ENCODE peak calls at places on chromosome 22, in five cellular contexts. R, W, D, C and H are unnamed samples.

GRCh38 chr22:36546092-36546804 is 17.3 kb upstream of the EIF3D start:
- DNase-seq in R (peak), W (no peak), D (no peak), C (no peak), H (peak)

GRCh38 chr22:29975494-29975893 is 92.5 kb downstream of the MTMR3 start:
- DNase-seq in R (no peak), W (no peak), D (no peak), C (no peak), H (no peak)

GRCh38 chr22:22684605-22685561 is 40.5 kb downstream of the GGTLC2 start:
- DNase-seq in R (no peak), W (no peak), D (no peak), C (no peak), H (peak)

GRCh38 chr22:24133187-24133965 is 47.9 kb upstream of the SUSD2 start:
- DNase-seq in R (no peak), W (no peak), D (no peak), C (no peak), H (peak)

GRCh38 chr22:37049224-37049623 is 2.3 kb upstream of the KCTD17 start:
- DNase-seq in R (no peak), W (no peak), D (no peak), C (no peak), H (no peak)

GRCh38 chr22:49033616-49034015 is 794.1 kb downstream of the BRD1 start:
- DNase-seq in R (peak), W (no peak), D (no peak), C (no peak), H (no peak)

GRCh38 chr22:19352217-19352616 is 60.7 kb upstream of the CLTCL1 start:
- DNase-seq in R (no peak), W (no peak), D (no peak), C (no peak), H (no peak)

GRCh38 chr22:19473578-19473977 is 5.4 kb downstream of the UFD1 start:
- DNase-seq in R (peak), W (no peak), D (no peak), C (no peak), H (no peak)

GRCh38 chr22:27697888-27698287 is 103.7 kb downstream of the MN1 start:
- DNase-seq in R (peak), W (no peak), D (no peak), C (no peak), H (no peak)

GRCh38 chr22:24973867-24974266 is 21.4 kb downstream of the KIAA1671 start:
- DNase-seq in R (no peak), W (no peak), D (no peak), C (no peak), H (no peak)

GRCh38 chr22:20111045-20111688 is 4.7 kb upstream of the RANBP1 start:
- DNase-seq in R (peak), W (no peak), D (no peak), C (no peak), H (no peak)

GRCh38 chr22:48957987-48958321 is 869.7 kb downstream of the BRD1 start:
- DNase-seq in R (no peak), W (no peak), D (no peak), C (no peak), H (peak)

GRCh38 chr22:47307326-47307725 is 544.9 kb downstream of the TBC1D22A start:
- DNase-seq in R (no peak), W (no peak), D (no peak), C (no peak), H (no peak)

GRCh38 chr22:42365942-42366660 is 66.1 kb downstream of the NFAM1 start:
- DNase-seq in R (no peak), W (no peak), D (peak), C (no peak), H (no peak)

GRCh38 chr22:25396615-25397200 is 167.8 kb upstream of the GRK3 start:
- DNase-seq in R (no peak), W (no peak), D (no peak), C (no peak), H (no peak)

GRCh38 chr22:22200569-22201184 is 43.9 kb upstream of the VPREB1 start:
- DNase-seq in R (no peak), W (no peak), D (no peak), C (no peak), H (no peak)

GRCh38 chr22:43919106-43919965 is 4.3 kb upstream of the PNPLA3 start:
- DNase-seq in R (no peak), W (no peak), D (no peak), C (no peak), H (no peak)

GRCh38 chr22:43923631-43924548 is at the start of gene PNPLA3:
- DNase-seq in R (peak), W (peak), D (peak), C (peak), H (peak)

GRCh38 chr22:43921361-43921760 is 2.2 kb upstream of the PNPLA3 start:
- DNase-seq in R (no peak), W (no peak), D (no peak), C (no peak), H (no peak)

GRCh38 chr22:43923191-43923590 is 414 bp upstream of the PNPLA3 start:
- DNase-seq in R (no peak), W (no peak), D (no peak), C (no peak), H (no peak)

GRCh38 chr22:43922123-43922522 is 1.5 kb upstream of the PNPLA3 start:
- DNase-seq in R (no peak), W (no peak), D (no peak), C (no peak), H (peak)
- TF ChIP-seq CTCF in R (no peak), W (no peak), D (no peak), C (no peak), H (peak)

GRCh38 chr22:39309364-39309861 is 10.0 kb downstream of the RPL3 start:
- DNase-seq in R (no peak), W (no peak), D (no peak), C (no peak), H (peak)
- TF ChIP-seq CTCF in R (no peak), W (no peak), D (no peak), C (no peak), H (peak)

GRCh38 chr22:39490966-39491680 is 11.0 kb upstream of the MIEF1 start:
- DNase-seq in R (no peak), W (no peak), D (no peak), C (no peak), H (no peak)

GRCh38 chr22:39487826-39488520 is 14.1 kb upstream of the MIEF1 start:
- DNase-seq in R (no peak), W (no peak), D (no peak), C (no peak), H (no peak)

GRCh38 chr22:39490135-39490798 is 11.8 kb upstream of the MIEF1 start:
- DNase-seq in R (peak), W (peak), D (peak), C (peak), H (peak)

GRCh38 chr22:39488563-39489083 is 13.5 kb upstream of the MIEF1 start:
- DNase-seq in R (peak), W (no peak), D (no peak), C (no peak), H (no peak)

GRCh38 chr22:39489094-39490068 is 12.7 kb upstream of the MIEF1 start:
- DNase-seq in R (peak), W (no peak), D (no peak), C (no peak), H (no peak)
- TF ChIP-seq CTCF in R (no peak), W (no peak), D (no peak), C (no peak), H (no peak)

DNA sequence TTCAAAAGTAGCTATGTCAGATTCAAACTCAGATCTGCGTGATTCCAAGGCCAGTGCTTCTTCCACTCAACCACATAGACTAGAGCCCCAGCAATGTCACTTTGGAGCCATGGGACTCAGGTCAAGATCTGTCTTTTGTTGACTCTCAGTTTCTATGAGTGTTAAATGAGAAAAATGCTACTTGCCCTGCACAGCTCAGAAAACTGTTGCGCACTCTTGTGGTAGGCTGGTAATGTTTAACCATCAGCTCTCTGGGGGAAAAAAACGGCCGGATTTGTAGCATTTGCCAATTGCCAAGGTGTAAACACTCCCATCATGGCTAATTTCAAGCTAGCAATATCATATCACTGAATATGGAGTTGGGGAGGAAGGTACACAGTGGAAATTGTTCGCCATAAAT is 328.1 kb upstream of the SYN3 start:
- DNase-seq in R (no peak), W (no peak), D (no peak), C (no peak), H (no peak)
- TF ChIP-seq CTCF in R (no peak), W (no peak), D (no peak), C (no peak), H (no peak)

GRCh38 chr22:43636086-43636485 is 176.0 kb downstream of the EFCAB6 start:
- DNase-seq in R (no peak), W (no peak), D (no peak), C (no peak), H (no peak)
- TF ChIP-seq CTCF in R (no peak), W (no peak), D (no peak), C (no peak), H (no peak)

GRCh38 chr22:45263790-45264269 is 20.9 kb upstream of the UPK3A start:
- DNase-seq in R (peak), W (peak), D (peak), C (peak), H (peak)
- TF ChIP-seq CTCF in R (peak), W (peak), D (peak), C (peak), H (peak)

GRCh38 chr22:50691521-50691920 is 18.9 kb downstream of the SHANK3 start:
- DNase-seq in R (no peak), W (no peak), D (no peak), C (no peak), H (peak)
- TF ChIP-seq CTCF in R (peak), W (peak), D (no peak), C (no peak), H (peak)

GRCh38 chr22:17007257-17007656 is 765 bp downstream of the GAB4 start:
- DNase-seq in R (peak), W (no peak), D (no peak), C (no peak), H (no peak)
- TF ChIP-seq CTCF in R (no peak), W (no peak), D (no peak), C (no peak), H (peak)

GRCh38 chr22:39382410-39382809 is 17.2 kb upstream of the TAB1 start:
- DNase-seq in R (no peak), W (no peak), D (no peak), C (no peak), H (no peak)

GRCh38 chr22:39388261-39389011 is 11.1 kb upstream of the TAB1 start:
- DNase-seq in R (peak), W (peak), D (peak), C (peak), H (peak)

GRCh38 chr22:39381930-39382329 is 17.6 kb upstream of the TAB1 start:
- DNase-seq in R (no peak), W (no peak), D (no peak), C (no peak), H (no peak)

GRCh38 chr22:39383841-39384625 is 15.5 kb upstream of the TAB1 start:
- DNase-seq in R (no peak), W (no peak), D (no peak), C (no peak), H (no peak)

GRCh38 chr22:39384750-39385480 is 14.7 kb upstream of the TAB1 start:
- DNase-seq in R (no peak), W (no peak), D (no peak), C (no peak), H (peak)
- TF ChIP-seq CTCF in R (peak), W (peak), D (no peak), C (no peak), H (peak)